ENCODE peak calls at places on chromosomes 2 and 18, in eight cellular contexts. N is IMR-90, O is uterus, H is fibroblast of lung, I is A673, A is transverse colon, B is cardiac muscle cell, J is mammary epithelial cell. C is an unnamed sample. For H3K4me1, the result is how much of the 10 kb centered on the place peaks cover.

GRCh38 chr18:78979682-78980278 is at the start of gene SALL3:
- DNase-seq in I (no peak), J (no peak), H (peak), A (no peak), N (no peak), B (peak), O (no peak), C (no peak)

GRCh38 chr2:8685697-8686358 is 4.0 kb downstream of the ID2 start:
- DNase-seq in N (peak), H (peak), A (peak), I (peak), J (peak), B (peak), O (peak), C (peak)

GRCh38 chr18:34758378-34758948 is 48.4 kb downstream of the DTNA start:
- DNase-seq in N (no peak), B (no peak), O (no peak), A (no peak), H (no peak), I (no peak), J (no peak), C (no peak)

GRCh38 chr2:46535360-46535759 is 56.0 kb downstream of the TMEM247 start:
- DNase-seq in H (no peak), B (no peak), N (no peak), J (no peak), A (no peak), I (no peak), O (no peak), C (no peak)

GRCh38 chr18:50579061-50579774 is 19.3 kb downstream of the MAPK4 start:
- DNase-seq in B (no peak), H (no peak), J (no peak), O (no peak), I (no peak), A (no peak), N (no peak), C (no peak)

GRCh38 chr2:8539743-8540551 is 141.9 kb upstream of the ID2 start:
- DNase-seq in N (no peak), I (no peak), H (no peak), A (peak), B (no peak), O (peak), J (no peak), C (no peak)

GRCh38 chr2:42903821-42904575 is 111.6 kb upstream of the HAAO start:
- DNase-seq in H (no peak), A (no peak), I (no peak), J (no peak), B (no peak), N (no peak), O (no peak), C (no peak)

GRCh38 chr18:48914581-48915251 is 36.0 kb downstream of the SMAD7 start:
- DNase-seq in J (no peak), A (no peak), H (no peak), I (no peak), B (peak), O (no peak), N (no peak), C (no peak)

GRCh38 chr2:69830045-69830905 is 815 bp downstream of the GMCL1 start:
- DNase-seq in N (no peak), A (peak), H (peak), J (peak), I (no peak), O (peak), B (peak), C (peak)

GRCh38 chr2:177147834-177148233 is 64.8 kb upstream of the HNRNPA3 start:
- DNase-seq in H (no peak), N (no peak), I (no peak), O (no peak), B (no peak), A (no peak), J (no peak), C (peak)

GRCh38 chr2:56008661-56009411 is 85.3 kb upstream of the EFEMP1 start:
- DNase-seq in N (peak), J (peak), H (peak), O (peak), B (peak), I (peak), A (peak), C (peak)

DNA sequence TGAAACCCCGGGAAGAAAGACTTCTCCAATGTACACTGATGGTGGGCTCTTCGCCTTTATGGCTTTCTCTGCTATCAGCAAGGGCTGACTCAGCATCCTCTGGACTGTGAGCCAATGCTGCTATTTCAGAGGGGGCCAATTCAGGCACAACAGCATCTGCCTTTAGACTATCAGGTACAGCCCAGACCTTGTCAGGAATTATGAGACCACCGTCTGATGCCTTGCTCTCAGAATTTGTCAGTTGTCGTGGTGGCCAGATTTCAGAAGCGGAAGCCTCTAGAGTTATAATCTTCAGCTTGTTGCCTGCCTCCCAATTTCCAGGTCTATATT is 92.7 kb downstream of the ALPK2 start:
- DNase-seq in A (no peak), J (no peak), N (no peak), I (no peak), B (no peak), O (no peak), H (no peak), C (no peak)
- H3K4me1 ChIP-seq in A (under half), J (under half), N (under half), I (under half), B (half or more), O (under half), H (under half), C (under half)

GRCh38 chr2:75561566-75562512 is 1.1 kb upstream of the EVA1A start:
- DNase-seq in I (no peak), B (no peak), O (no peak), H (peak), A (no peak), J (peak), N (peak), C (no peak)
- H3K4me3 ChIP-seq in I (peak), B (peak), O (peak), H (peak), A (no peak), J (no peak), N (peak), C (no peak)

GRCh38 chr2:144237108-144237507 is 282.8 kb downstream of the ZEB2 start:
- DNase-seq in J (no peak), H (no peak), N (no peak), B (no peak), A (no peak), I (no peak), O (no peak), C (no peak)
- H3K27ac ChIP-seq in J (no peak), H (no peak), N (no peak), B (no peak), A (no peak), I (no peak), O (no peak), C (no peak)

GRCh38 chr2:37376421-37377186 is 32.2 kb downstream of the QPCT start:
- DNase-seq in A (peak), O (peak), J (peak), N (peak), B (no peak), H (peak), I (peak), C (peak)
- H3K4me1 ChIP-seq in A (under half), O (under half), J (under half), N (under half), B (under half), H (under half), I (under half), C (under half)

GRCh38 chr18:9708882-9709877 is 1.1 kb downstream of the RAB31 start:
- DNase-seq in I (peak), B (peak), H (peak), N (no peak), O (peak), A (peak), J (no peak), C (no peak)

GRCh38 chr18:9708057-9708881 is at the start of gene RAB31:
- DNase-seq in A (peak), B (peak), I (peak), O (peak), H (peak), N (peak), J (peak), C (peak)

GRCh38 chr18:9705183-9705864 is 2.8 kb upstream of the RAB31 start:
- DNase-seq in O (peak), B (no peak), A (no peak), I (peak), J (no peak), H (peak), N (peak), C (no peak)

GRCh38 chr18:9706081-9706935 is 1.8 kb upstream of the RAB31 start:
- DNase-seq in A (no peak), O (no peak), J (no peak), H (no peak), B (no peak), N (peak), I (no peak), C (no peak)

DNA sequence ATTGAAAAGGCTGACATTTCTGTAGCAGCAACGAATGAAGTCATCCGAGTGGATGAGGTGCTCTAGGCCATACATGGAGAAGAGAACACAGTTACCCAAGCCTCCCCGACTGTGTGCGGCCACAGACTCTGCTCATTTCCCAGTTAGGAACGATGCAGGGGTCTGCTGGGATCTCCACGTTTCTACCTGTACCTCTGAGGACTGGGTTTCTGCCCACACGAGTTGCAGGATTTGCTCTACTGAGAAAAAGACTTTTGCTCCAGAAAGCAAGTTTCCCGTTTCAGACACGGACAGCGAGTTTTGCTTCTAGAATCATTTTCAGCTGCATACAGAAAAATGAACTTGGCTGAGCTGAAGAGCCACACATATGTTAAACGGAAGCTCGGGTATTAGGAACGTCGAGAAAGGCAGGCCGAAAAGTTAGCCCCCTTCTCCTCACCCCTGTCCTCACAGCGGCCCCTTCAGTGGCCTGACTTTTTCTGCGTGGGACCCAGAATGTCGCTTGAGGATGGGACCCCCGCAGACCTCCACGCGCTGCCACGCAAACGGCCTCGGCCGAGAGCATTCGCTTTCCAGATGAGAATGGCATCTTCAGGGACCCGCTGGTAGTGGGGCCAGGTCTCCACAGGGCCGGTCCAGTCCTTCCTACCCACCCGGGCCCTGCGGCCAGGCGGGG is 582 bp upstream of the RAB31 start:
- DNase-seq in N (peak), A (no peak), B (no peak), I (no peak), O (peak), H (peak), J (no peak), C (no peak)
- H3K4me3 ChIP-seq in N (peak), A (peak), B (peak), I (peak), O (peak), H (peak), J (peak), C (peak)